ENCODE peak calls at places on chromosomes 7 and 10, in nine cellular contexts. A is HTR-8/SVneo; V is T-helper 9 cell; T is ACHN; W is naive thymus-derived CD8-positive, alpha-beta T cell; Z is Caki2; E is GM03348; O is body of pancreas; S is EH. G is an unnamed sample.

GRCh38 chr10:44369296-44369695 is 15.6 kb downstream of the CXCL12 start:
- DNase-seq in A (no peak), V (no peak), T (no peak), W (no peak), Z (no peak), E (peak), O (no peak), S (peak), G (no peak)

GRCh38 chr7:29950480-29950879 is 39.1 kb downstream of the SCRN1 start:
- DNase-seq in A (no peak), V (no peak), T (no peak), W (no peak), Z (no peak), E (no peak), O (no peak), S (no peak), G (no peak)

GRCh38 chr10:132142396-132143161 is 44.2 kb upstream of the DPYSL4 start:
- DNase-seq in A (peak), V (peak), T (peak), W (peak), Z (no peak), E (peak), O (peak), S (peak), G (peak)

GRCh38 chr7:5594616-5595544 is 171.2 kb upstream of the TNRC18 start:
- DNase-seq in A (no peak), V (no peak), T (peak), W (no peak), Z (peak), E (peak), O (no peak), S (peak), G (peak)

GRCh38 chr7:76337147-76337546 is 21.6 kb downstream of the YWHAG start:
- DNase-seq in A (no peak), V (no peak), T (no peak), W (no peak), Z (no peak), E (no peak), O (no peak), S (no peak), G (no peak)

GRCh38 chr10:124732931-124733536 is 11.1 kb downstream of the FAM53B start:
- DNase-seq in A (no peak), V (peak), T (peak), W (no peak), Z (no peak), E (no peak), O (no peak), S (no peak), G (peak)

GRCh38 chr7:16982640-16983103 is 100.9 kb upstream of the AGR3 start:
- DNase-seq in A (no peak), V (no peak), T (peak), W (no peak), Z (peak), E (peak), O (peak), S (peak), G (peak)

GRCh38 chr10:131242007-131242406 is 69.5 kb downstream of the TCERG1L start:
- DNase-seq in A (no peak), V (no peak), T (peak), W (no peak), Z (peak), E (no peak), O (peak), S (no peak), G (peak)

GRCh38 chr10:102620138-102620591 is 24.1 kb upstream of the TRIM8 start:
- DNase-seq in A (no peak), V (no peak), T (no peak), W (no peak), Z (no peak), E (no peak), O (no peak), S (no peak), G (no peak)

GRCh38 chr7:97006146-97006950 is 995 bp downstream of the DLX6 start:
- DNase-seq in A (no peak), V (no peak), T (peak), W (peak), Z (peak), E (peak), O (peak), S (no peak), G (peak)

GRCh38 chr7:124536156-124536762 is 229.3 kb downstream of the GPR37 start:
- DNase-seq in A (no peak), V (no peak), T (no peak), W (no peak), Z (peak), E (no peak), O (no peak), S (peak), G (no peak)

GRCh38 chr7:46545790-46546189 is 624.7 kb upstream of the IGFBP3 start:
- DNase-seq in A (no peak), V (no peak), T (peak), W (no peak), Z (peak), E (peak), O (no peak), S (peak), G (no peak)

GRCh38 chr10:19570991-19571390 is 245.2 kb upstream of the PLXDC2 start:
- DNase-seq in A (no peak), V (no peak), T (no peak), W (no peak), Z (no peak), E (no peak), O (no peak), S (no peak), G (no peak)

GRCh38 chr7:44853391-44853790 is 5.5 kb upstream of the H2AZ2 start:
- DNase-seq in A (no peak), V (no peak), T (no peak), W (no peak), Z (peak), E (no peak), O (no peak), S (no peak), G (no peak)

GRCh38 chr10:784759-785538 is 95.5 kb upstream of the DIP2C start:
- DNase-seq in A (peak), V (no peak), T (peak), W (no peak), Z (no peak), E (peak), O (peak), S (peak), G (peak)

GRCh38 chr7:4712371-4713182 is 30.5 kb downstream of the FOXK1 start:
- DNase-seq in A (no peak), V (no peak), T (no peak), W (no peak), Z (peak), E (peak), O (no peak), S (peak), G (peak)

GRCh38 chr10:71756441-71757191 is 16.7 kb downstream of the VSIR start:
- DNase-seq in A (no peak), V (no peak), T (no peak), W (no peak), Z (no peak), E (no peak), O (no peak), S (peak), G (no peak)

GRCh38 chr10:29976134-29976533 is 83.3 kb downstream of the JCAD start:
- DNase-seq in A (no peak), V (no peak), T (no peak), W (no peak), Z (no peak), E (no peak), O (no peak), S (no peak), G (no peak)

GRCh38 chr7:1192171-1192676 is 32.2 kb upstream of the ZFAND2A start:
- DNase-seq in A (peak), V (no peak), T (no peak), W (no peak), Z (peak), E (peak), O (no peak), S (peak), G (no peak)

GRCh38 chr7:24877790-24878311 is 102.1 kb downstream of the OSBPL3 start:
- DNase-seq in A (no peak), V (no peak), T (no peak), W (no peak), Z (no peak), E (no peak), O (no peak), S (no peak), G (no peak)

GRCh38 chr10:101303087-101303753 is 50.7 kb upstream of the BTRC start:
- DNase-seq in A (no peak), V (no peak), T (no peak), W (no peak), Z (no peak), E (no peak), O (no peak), S (no peak), G (no peak)

GRCh38 chr7:151038951-151039849 is 9.1 kb upstream of the ASIC3 start:
- DNase-seq in A (peak), V (peak), T (peak), W (no peak), Z (peak), E (peak), O (peak), S (peak), G (peak)

GRCh38 chr7:111183373-111183772 is 92.4 kb downstream of the LRRN3 start:
- DNase-seq in A (no peak), V (no peak), T (no peak), W (no peak), Z (no peak), E (no peak), O (no peak), S (no peak), G (no peak)

GRCh38 chr7:151392426-151392825 is 17.4 kb downstream of the WDR86 start:
- DNase-seq in A (no peak), V (no peak), T (no peak), W (no peak), Z (no peak), E (no peak), O (no peak), S (no peak), G (no peak)

GRCh38 chr10:102617041-102617440 is 27.2 kb upstream of the TRIM8 start:
- DNase-seq in A (no peak), V (no peak), T (no peak), W (no peak), Z (no peak), E (no peak), O (no peak), S (no peak), G (no peak)

GRCh38 chr7:39645482-39646407 is 22.4 kb downstream of the RALA start:
- DNase-seq in A (no peak), V (no peak), T (no peak), W (no peak), Z (no peak), E (no peak), O (no peak), S (no peak), G (no peak)

GRCh38 chr7:140541513-140542192 is 62.3 kb upstream of the MKRN1 start:
- DNase-seq in A (peak), V (no peak), T (peak), W (no peak), Z (peak), E (peak), O (peak), S (peak), G (peak)

GRCh38 chr7:143042821-143043271 is 9.3 kb upstream of the OR6V1 start:
- DNase-seq in A (no peak), V (no peak), T (no peak), W (no peak), Z (no peak), E (peak), O (no peak), S (peak), G (peak)

GRCh38 chr10:26509311-26509710 is 71.2 kb downstream of the APBB1IP start:
- DNase-seq in A (no peak), V (no peak), T (no peak), W (no peak), Z (no peak), E (no peak), O (no peak), S (no peak), G (no peak)

GRCh38 chr10:121598261-121599249 is at the start of gene FGFR2:
- DNase-seq in A (no peak), V (no peak), T (peak), W (no peak), Z (peak), E (peak), O (peak), S (peak), G (peak)

GRCh38 chr10:78588194-78588811 is 480.5 kb upstream of the ZMIZ1 start:
- DNase-seq in A (no peak), V (no peak), T (no peak), W (no peak), Z (no peak), E (peak), O (no peak), S (peak), G (peak)

GRCh38 chr10:18681971-18682403 is 22.8 kb downstream of the ARL5B start:
- DNase-seq in A (no peak), V (no peak), T (peak), W (no peak), Z (peak), E (peak), O (no peak), S (peak), G (no peak)